ENCODE peak calls at places on chromosomes 6 and 20, in six cellular contexts. Z is lung, G is ovary, N is heart left ventricle, X is brain microvascular endothelial cell, B is esophagus squamous epithelium. O is an unnamed sample.

GRCh38 chr6:131096786-131097185 is 33.7 kb upstream of the EPB41L2 start:
- DNase-seq in N (no peak), B (no peak), G (no peak), Z (no peak), X (no peak), O (no peak)

GRCh38 chr20:59016795-59017492 is 2.3 kb upstream of the TUBB1 start:
- DNase-seq in Z (peak; percentile 18), B (no peak), G (no peak), N (no peak), X (no peak), O (peak; percentile 61)

GRCh38 chr6:7726416-7727149 is 684 bp downstream of the BMP6 start:
- DNase-seq in Z (no peak), G (no peak), N (no peak), X (no peak), B (no peak), O (no peak)

GRCh38 chr20:47338131-47338628 is 18.3 kb downstream of the ZMYND8 start:
- DNase-seq in X (no peak), Z (no peak), N (peak; percentile 70), B (no peak), G (no peak), O (no peak)

GRCh38 chr6:7262037-7262461 is 51.0 kb downstream of the SSR1 start:
- DNase-seq in G (no peak), X (no peak), N (no peak), B (no peak), Z (peak; percentile 39), O (no peak)

GRCh38 chr6:100255701-100256100 is 209.0 kb downstream of the SIM1 start:
- DNase-seq in Z (no peak), X (no peak), N (no peak), B (no peak), G (no peak), O (no peak)

GRCh38 chr6:135162678-135163439 is 18.2 kb upstream of the MYB start:
- DNase-seq in G (no peak), Z (no peak), N (no peak), B (no peak), X (no peak), O (no peak)

GRCh38 chr20:22509090-22509938 is 75.1 kb downstream of the FOXA2 start:
- DNase-seq in Z (no peak), B (no peak), G (no peak), N (no peak), X (no peak), O (no peak)

GRCh38 chr20:24866742-24867141 is 82.3 kb upstream of the CST7 start:
- DNase-seq in Z (no peak), B (no peak), N (no peak), X (no peak), G (no peak), O (no peak)

GRCh38 chr20:43379239-43379917 is 78.3 kb upstream of the SRSF6 start:
- DNase-seq in Z (no peak), X (peak; percentile 25), G (no peak), B (no peak), N (no peak), O (peak; percentile 38)

GRCh38 chr6:128327890-128328289 is 192.5 kb downstream of the PTPRK start:
- DNase-seq in N (no peak), G (no peak), B (no peak), X (no peak), Z (no peak), O (no peak)

GRCh38 chr6:41427642-41428401 is 92.4 kb downstream of the NCR2 start:
- DNase-seq in X (no peak), Z (peak; percentile 54), B (no peak), N (peak; percentile 60), G (peak; percentile 37), O (peak; percentile 32)

GRCh38 chr6:142702501-142703460 is 242.2 kb downstream of the HIVEP2 start:
- DNase-seq in G (peak; percentile 19), X (no peak), N (peak; percentile 59), Z (peak; percentile 61), B (no peak), O (no peak)

GRCh38 chr6:130118236-130118635 is 99.9 kb downstream of the L3MBTL3 start:
- DNase-seq in B (no peak), Z (no peak), N (no peak), X (no peak), G (no peak), O (no peak)

GRCh38 chr6:41759905-41760579 is 12.8 kb upstream of the PGC start:
- DNase-seq in B (no peak), N (no peak), Z (no peak), G (no peak), X (no peak), O (no peak)

GRCh38 chr6:137728386-137729349 is 138.4 kb upstream of the TNFAIP3 start:
- DNase-seq in B (no peak), G (no peak), X (peak; percentile 94), Z (peak; percentile 35), N (peak; percentile 32), O (peak; percentile 78)

GRCh38 chr20:45985573-45985972 is 13.6 kb upstream of the ZNF335 start:
- DNase-seq in N (no peak), X (no peak), G (no peak), B (no peak), Z (no peak), O (no peak)

GRCh38 chr6:110999634-111000270 is 17.9 kb downstream of the RPF2 start:
- DNase-seq in N (no peak), B (no peak), X (no peak), G (no peak), Z (no peak), O (peak; percentile 19)

GRCh38 chr6:46039646-46040045 is 24.0 kb upstream of the CLIC5 start:
- DNase-seq in X (no peak), G (no peak), N (no peak), Z (no peak), B (no peak), O (no peak)

GRCh38 chr6:40717411-40718057 is 130.4 kb upstream of the LRFN2 start:
- DNase-seq in Z (no peak), N (no peak), G (no peak), X (no peak), B (no peak), O (no peak)

GRCh38 chr20:12455152-12455551 is 537.5 kb downstream of the BTBD3 start:
- DNase-seq in N (no peak), B (no peak), G (no peak), X (no peak), Z (no peak), O (no peak)

GRCh38 chr6:7705483-7705882 is 20.4 kb upstream of the BMP6 start:
- DNase-seq in Z (no peak), X (no peak), G (no peak), B (no peak), N (no peak), O (no peak)

GRCh38 chr20:53161073-53161472 is 188.9 kb downstream of the TSHZ2 start:
- DNase-seq in Z (no peak), B (no peak), N (no peak), X (no peak), G (no peak), O (no peak)

GRCh38 chr6:107235521-107235920 is 120.2 kb upstream of the BEND3 start:
- DNase-seq in N (no peak), Z (no peak), B (no peak), G (no peak), X (no peak), O (no peak)

GRCh38 chr20:48716541-48716940 is 111.3 kb downstream of the PREX1 start:
- DNase-seq in N (no peak), G (no peak), X (no peak), Z (no peak), B (no peak), O (no peak)

GRCh38 chr6:35973670-35974222 is 50.7 kb downstream of the SLC26A8 start:
- DNase-seq in B (no peak), X (no peak), Z (no peak), N (no peak), G (no peak), O (no peak)

GRCh38 chr6:131946404-131946991 is 4.7 kb downstream of the CCN2 start:
- DNase-seq in N (no peak), Z (no peak), X (peak; percentile 71), B (no peak), G (no peak), O (no peak)

DNA sequence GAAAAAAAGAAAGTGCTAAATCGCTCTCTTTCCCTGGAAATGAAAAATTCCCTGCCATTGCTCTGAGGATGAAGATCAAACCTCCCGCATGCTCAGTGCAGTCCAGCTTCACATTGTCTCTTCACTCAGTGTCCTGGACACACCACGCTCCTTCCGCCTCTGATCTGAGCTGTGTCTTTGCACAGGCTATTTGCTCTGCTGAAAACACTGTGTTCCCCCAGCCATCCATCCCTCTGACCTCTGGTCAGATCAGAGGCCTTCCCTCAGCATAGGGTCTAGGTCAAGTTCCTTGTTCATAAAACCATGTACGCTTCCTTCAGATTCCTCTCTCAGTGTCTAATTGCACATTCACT is 40.2 kb upstream of the DSN1 start:
- DNase-seq in X (no peak), Z (no peak), N (no peak), G (no peak), B (no peak), O (no peak)
- H3K27ac ChIP-seq in X (no peak overlapping the region), Z (no peak overlapping the region), N (no peak overlapping the region), G (no peak overlapping the region), B (peak overlapping the region; percentile 82), O (no peak overlapping the region)

GRCh38 chr6:4055420-4056041 is 23.4 kb downstream of the FAM217A start:
- DNase-seq in G (no peak), Z (no peak), X (peak; percentile 91), N (no peak), B (no peak), O (peak; percentile 78)

GRCh38 chr6:4057036-4057435 is 21.9 kb downstream of the FAM217A start:
- DNase-seq in B (no peak), G (no peak), N (no peak), Z (no peak), X (no peak), O (no peak)

GRCh38 chr6:4059115-4059777 is 19.7 kb downstream of the FAM217A start:
- DNase-seq in X (peak; percentile 93), Z (no peak), N (no peak), B (no peak), G (no peak), O (peak; percentile 94)
- TF ChIP-seq CTCF in X (peak; percentile 59), Z (no peak), N (no peak), B (no peak), G (no peak), O (peak; percentile 12)

DNA sequence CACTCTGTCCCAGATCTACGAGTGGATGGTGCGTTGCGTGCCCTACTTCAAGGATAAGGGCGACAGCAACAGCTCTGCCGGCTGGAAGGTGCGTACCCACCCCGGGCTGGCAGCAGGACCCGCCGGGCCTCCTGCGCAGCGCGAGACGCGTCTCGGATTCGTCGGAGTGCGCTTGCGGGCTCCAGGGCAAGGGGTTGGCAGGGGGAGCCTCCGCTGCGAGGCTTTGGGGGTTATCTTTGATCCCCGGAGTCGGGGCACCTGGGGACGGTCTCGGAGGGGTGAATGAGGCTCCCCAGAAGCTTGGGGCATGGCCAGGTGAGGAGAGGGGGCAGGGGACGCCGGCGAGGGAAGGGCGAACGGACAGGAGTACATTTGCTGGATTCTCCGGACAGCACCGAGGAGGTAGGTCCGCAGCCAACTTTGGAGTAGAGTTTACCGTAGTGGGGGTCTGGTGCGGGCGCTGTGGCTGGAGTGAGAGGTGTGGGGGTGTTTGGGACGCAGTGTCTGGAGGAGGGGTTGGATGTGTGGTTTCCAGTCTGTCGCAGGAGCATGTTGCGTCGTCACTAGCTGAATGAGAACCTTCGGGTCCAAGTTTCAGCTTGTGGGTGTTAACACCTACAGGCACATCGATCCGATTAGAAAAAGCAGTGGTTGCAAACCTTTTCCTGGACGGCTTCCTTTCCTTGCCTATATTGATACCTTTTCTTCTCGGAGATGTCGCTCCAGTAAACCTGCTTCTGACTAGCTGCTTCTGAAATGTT is 1.2 kb downstream of the FOXO3 start:
- DNase-seq in N (peak; percentile 46), Z (peak; percentile 32), X (no peak), B (no peak), G (peak; percentile 54), O (peak; percentile 22)
- H3K27ac ChIP-seq in N (peak overlapping the region; percentile 99), Z (peak overlapping the region; percentile 91), X (no peak overlapping the region), B (peak overlapping the region; percentile 100), G (peak overlapping the region; percentile 99), O (peak overlapping the region; percentile 97)

GRCh38 chr6:57209030-57209429 is 13.1 kb downstream of the RAB23 start:
- DNase-seq in X (no peak), Z (no peak), B (no peak), G (no peak), N (no peak), O (no peak)
- TF ChIP-seq CTCF in X (no peak), Z (no peak), B (no peak), G (no peak), N (no peak), O (no peak)